ENCODE peak calls at places on chromosomes 4 and X, in six cellular contexts. One of them, this sample, is unnamed.

GRCh38 chrX:10015711-10016515 is 48.8 kb downstream of the CLDN34 start:
- DNase-seq in ovary: peak; percentile 46
- DNase-seq in GM06990: no peak
- DNase-seq in RWPE2: no peak
- DNase-seq in HFF-Myc: no peak
- DNase-seq in GM12865: peak; percentile 18
- DNase-seq in this sample: no peak

GRCh38 chr4:150218447-150218846 is 140.2 kb downstream of the DCLK2 start:
- DNase-seq in ovary: no peak
- DNase-seq in GM06990: no peak
- DNase-seq in RWPE2: no peak
- DNase-seq in HFF-Myc: no peak
- DNase-seq in GM12865: no peak
- DNase-seq in this sample: no peak

GRCh38 chrX:19798423-19798822 is 89.0 kb downstream of the SH3KBP1 start:
- DNase-seq in ovary: no peak
- DNase-seq in GM06990: no peak
- DNase-seq in RWPE2: no peak
- DNase-seq in HFF-Myc: no peak
- DNase-seq in GM12865: no peak
- DNase-seq in this sample: no peak

GRCh38 chrX:15269618-15270521 is at the start of gene ASB9:
- DNase-seq in ovary: no peak
- DNase-seq in GM06990: no peak
- DNase-seq in RWPE2: peak; percentile 77
- DNase-seq in HFF-Myc: peak; percentile 41
- DNase-seq in GM12865: peak; percentile 22
- DNase-seq in this sample: no peak

GRCh38 chr4:23934223-23934622 is 44.4 kb upstream of the PPARGC1A start:
- DNase-seq in ovary: no peak
- DNase-seq in GM06990: no peak
- DNase-seq in RWPE2: no peak
- DNase-seq in HFF-Myc: no peak
- DNase-seq in GM12865: no peak
- DNase-seq in this sample: no peak

GRCh38 chrX:47264507-47265173 is 31.8 kb downstream of the USP11 start:
- DNase-seq in ovary: no peak
- DNase-seq in GM06990: no peak
- DNase-seq in RWPE2: no peak
- DNase-seq in HFF-Myc: no peak
- DNase-seq in GM12865: no peak
- DNase-seq in this sample: no peak

GRCh38 chr4:2714071-2714770 is 41.9 kb downstream of the TNIP2 start:
- DNase-seq in ovary: no peak
- DNase-seq in GM06990: no peak
- DNase-seq in RWPE2: no peak
- DNase-seq in HFF-Myc: no peak
- DNase-seq in GM12865: no peak
- DNase-seq in this sample: no peak

GRCh38 chr4:16844796-16845586 is 53.5 kb downstream of the LDB2 start:
- DNase-seq in ovary: no peak
- DNase-seq in GM06990: no peak
- DNase-seq in RWPE2: no peak
- DNase-seq in HFF-Myc: peak; percentile 63
- DNase-seq in GM12865: no peak
- DNase-seq in this sample: no peak

GRCh38 chr4:107131295-107131694 is 95.2 kb upstream of the DKK2 start:
- DNase-seq in ovary: no peak
- DNase-seq in GM06990: no peak
- DNase-seq in RWPE2: no peak
- DNase-seq in HFF-Myc: no peak
- DNase-seq in GM12865: no peak
- DNase-seq in this sample: no peak

GRCh38 chr4:127732623-127733199 is 2.5 kb downstream of the SLC25A31 start:
- DNase-seq in ovary: no peak
- DNase-seq in GM06990: peak; percentile 16
- DNase-seq in RWPE2: no peak
- DNase-seq in HFF-Myc: peak; percentile 32
- DNase-seq in GM12865: peak; percentile 38
- DNase-seq in this sample: peak; percentile 12

GRCh38 chrX:130994671-130995070 is 63.5 kb upstream of the ARHGAP36 start:
- DNase-seq in ovary: no peak
- DNase-seq in GM06990: no peak
- DNase-seq in RWPE2: no peak
- DNase-seq in HFF-Myc: no peak
- DNase-seq in GM12865: peak; percentile 11
- DNase-seq in this sample: no peak

GRCh38 chr4:187208641-187209040 is 485.0 kb upstream of the FAT1 start:
- DNase-seq in ovary: no peak
- DNase-seq in GM06990: no peak
- DNase-seq in RWPE2: no peak
- DNase-seq in HFF-Myc: no peak
- DNase-seq in GM12865: no peak
- DNase-seq in this sample: no peak

GRCh38 chrX:55142206-55142918 is 53.5 kb downstream of the PAGE2 start:
- DNase-seq in ovary: no peak
- DNase-seq in GM06990: no peak
- DNase-seq in RWPE2: no peak
- DNase-seq in HFF-Myc: no peak
- DNase-seq in GM12865: no peak
- DNase-seq in this sample: no peak

GRCh38 chrX:17547658-17548057 is 172.7 kb downstream of the NHS start:
- DNase-seq in ovary: peak; percentile 38
- DNase-seq in GM06990: peak; percentile 41
- DNase-seq in RWPE2: peak; percentile 95
- DNase-seq in HFF-Myc: peak; percentile 77
- DNase-seq in GM12865: peak; percentile 81
- DNase-seq in this sample: peak; percentile 54

GRCh38 chr4:161189286-161190134 is 974.3 kb downstream of the FSTL5 start:
- DNase-seq in ovary: no peak
- DNase-seq in GM06990: no peak
- DNase-seq in RWPE2: no peak
- DNase-seq in HFF-Myc: no peak
- DNase-seq in GM12865: no peak
- DNase-seq in this sample: no peak

GRCh38 chrX:74613350-74614192 is 853 bp downstream of the RLIM start:
- DNase-seq in ovary: peak; percentile 20
- DNase-seq in GM06990: peak; percentile 13
- DNase-seq in RWPE2: no peak
- DNase-seq in HFF-Myc: no peak
- DNase-seq in GM12865: peak; percentile 37
- DNase-seq in this sample: no peak

GRCh38 chr4:3317656-3318211 is 24.9 kb downstream of the RGS12 start:
- DNase-seq in ovary: no peak
- DNase-seq in GM06990: no peak
- DNase-seq in RWPE2: no peak
- DNase-seq in HFF-Myc: no peak
- DNase-seq in GM12865: no peak
- DNase-seq in this sample: no peak

GRCh38 chrX:47623540-47624027 is 3.9 kb upstream of the SYN1 start:
- DNase-seq in ovary: peak; percentile 54
- DNase-seq in GM06990: no peak
- DNase-seq in RWPE2: peak; percentile 57
- DNase-seq in HFF-Myc: peak; percentile 46
- DNase-seq in GM12865: no peak
- DNase-seq in this sample: peak; percentile 28

GRCh38 chr4:148954011-148954749 is 512.0 kb upstream of the NR3C2 start:
- DNase-seq in ovary: no peak
- DNase-seq in GM06990: no peak
- DNase-seq in RWPE2: no peak
- DNase-seq in HFF-Myc: no peak
- DNase-seq in GM12865: no peak
- DNase-seq in this sample: no peak

GRCh38 chr4:166324321-166324720 is 451.3 kb downstream of the TLL1 start:
- DNase-seq in ovary: no peak
- DNase-seq in GM06990: no peak
- DNase-seq in RWPE2: no peak
- DNase-seq in HFF-Myc: peak; percentile 16
- DNase-seq in GM12865: peak; percentile 53
- DNase-seq in this sample: no peak

GRCh38 chrX:82757614-82758013 is 750.5 kb upstream of the POU3F4 start:
- DNase-seq in ovary: no peak
- DNase-seq in GM06990: no peak
- DNase-seq in RWPE2: no peak
- DNase-seq in HFF-Myc: no peak
- DNase-seq in GM12865: no peak
- DNase-seq in this sample: no peak

GRCh38 chr4:3468154-3468553 is 5.0 kb downstream of the DOK7 start:
- DNase-seq in ovary: no peak
- DNase-seq in GM06990: no peak
- DNase-seq in RWPE2: no peak
- DNase-seq in HFF-Myc: no peak
- DNase-seq in GM12865: no peak
- DNase-seq in this sample: no peak

GRCh38 chr4:19924761-19925160 is 326.9 kb upstream of the SLIT2 start:
- DNase-seq in ovary: no peak
- DNase-seq in GM06990: no peak
- DNase-seq in RWPE2: no peak
- DNase-seq in HFF-Myc: no peak
- DNase-seq in GM12865: no peak
- DNase-seq in this sample: no peak

GRCh38 chr4:38753021-38753806 is 29.6 kb downstream of the TLR10 start:
- DNase-seq in ovary: peak; percentile 88
- DNase-seq in GM06990: no peak
- DNase-seq in RWPE2: peak; percentile 80
- DNase-seq in HFF-Myc: peak; percentile 90
- DNase-seq in GM12865: no peak
- DNase-seq in this sample: peak; percentile 96

GRCh38 chr4:176150283-176150682 is 45.1 kb downstream of the SPATA4 start:
- DNase-seq in ovary: no peak
- DNase-seq in GM06990: no peak
- DNase-seq in RWPE2: no peak
- DNase-seq in HFF-Myc: peak; percentile 4
- DNase-seq in GM12865: peak; percentile 18
- DNase-seq in this sample: peak; percentile 11

DNA sequence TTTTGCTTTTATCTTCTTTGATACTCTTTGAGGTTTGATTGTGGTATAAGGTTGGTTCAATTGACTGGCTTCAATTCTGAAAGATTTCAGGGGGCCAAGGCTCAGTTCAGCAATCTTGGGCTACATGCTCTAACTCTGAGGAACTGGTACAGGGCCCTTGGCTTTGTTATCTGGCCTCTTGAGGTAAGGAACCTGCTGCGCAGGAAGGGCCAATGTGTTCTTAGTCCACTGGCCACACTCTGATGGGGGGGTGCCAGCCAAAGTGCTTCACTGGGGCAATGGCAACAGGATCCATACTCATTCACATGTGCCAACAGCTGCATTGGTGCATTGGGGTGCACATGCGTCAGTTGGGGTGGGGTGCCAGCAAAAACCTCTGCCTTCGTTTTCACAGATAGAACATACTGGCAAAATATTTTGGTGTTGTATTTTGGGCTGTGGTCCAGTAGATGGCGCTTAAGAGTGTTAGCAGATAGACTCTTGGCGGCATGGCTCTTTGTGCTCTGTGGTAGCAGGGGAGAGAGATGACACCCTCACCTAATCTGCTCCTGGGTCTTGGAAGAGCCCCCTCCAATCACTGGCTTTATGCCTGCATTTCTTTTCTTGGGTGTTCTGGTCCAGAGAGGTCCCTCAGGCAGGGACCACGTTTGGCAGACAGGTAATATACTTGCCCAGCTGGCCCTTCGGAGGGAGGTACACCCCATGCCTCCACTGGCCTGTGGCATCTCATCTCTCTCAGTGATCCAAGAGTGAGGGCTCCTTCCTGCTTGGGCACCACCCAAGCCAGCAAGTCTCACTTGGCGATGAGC is 42.9 kb downstream of the NDST3 start:
- DNase-seq in ovary: no peak
- DNase-seq in GM06990: no peak
- DNase-seq in RWPE2: no peak
- DNase-seq in HFF-Myc: peak; percentile 27
- DNase-seq in GM12865: peak; percentile 53
- DNase-seq in this sample: no peak
- TF ChIP-seq CTCF in ovary: no peak
- TF ChIP-seq CTCF in GM06990: peak; percentile 73
- TF ChIP-seq CTCF in RWPE2: peak; percentile 43
- TF ChIP-seq CTCF in HFF-Myc: peak; percentile 69
- TF ChIP-seq CTCF in GM12865: peak; percentile 71
- TF ChIP-seq CTCF in this sample: peak; percentile 49

DNA sequence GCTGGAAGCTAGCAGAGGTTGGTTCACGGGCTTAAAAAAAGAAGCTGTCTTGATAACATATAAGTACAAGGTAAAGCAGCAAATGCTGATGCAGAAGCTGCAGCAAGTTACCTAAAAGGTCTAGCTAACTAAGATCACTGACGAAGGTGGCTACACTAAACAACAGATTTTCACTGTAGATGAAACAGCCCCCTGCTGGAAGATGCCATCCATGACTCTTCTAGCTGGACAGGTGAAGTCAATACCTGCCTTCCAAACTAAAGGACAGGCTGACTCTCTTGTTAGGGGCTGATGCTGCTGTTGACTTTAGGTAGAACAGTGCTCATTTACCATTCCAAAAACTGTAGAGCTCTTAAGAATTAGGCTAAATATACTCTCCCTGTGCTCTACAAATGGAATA is 99.5 kb downstream of the FBXW7 start:
- DNase-seq in ovary: no peak
- DNase-seq in GM06990: no peak
- DNase-seq in RWPE2: no peak
- DNase-seq in HFF-Myc: no peak
- DNase-seq in GM12865: no peak
- DNase-seq in this sample: no peak
- TF ChIP-seq CTCF in ovary: no peak
- TF ChIP-seq CTCF in GM06990: peak; percentile 15
- TF ChIP-seq CTCF in RWPE2: no peak
- TF ChIP-seq CTCF in HFF-Myc: no peak
- TF ChIP-seq CTCF in GM12865: no peak
- TF ChIP-seq CTCF in this sample: no peak

GRCh38 chr4:6608758-6609414 is 31.6 kb upstream of the MRFAP1 start:
- DNase-seq in ovary: no peak
- DNase-seq in GM06990: no peak
- DNase-seq in RWPE2: no peak
- DNase-seq in HFF-Myc: no peak
- DNase-seq in GM12865: no peak
- DNase-seq in this sample: no peak
- TF ChIP-seq CTCF in ovary: no peak
- TF ChIP-seq CTCF in GM06990: no peak
- TF ChIP-seq CTCF in RWPE2: no peak
- TF ChIP-seq CTCF in HFF-Myc: no peak
- TF ChIP-seq CTCF in GM12865: no peak
- TF ChIP-seq CTCF in this sample: no peak

DNA sequence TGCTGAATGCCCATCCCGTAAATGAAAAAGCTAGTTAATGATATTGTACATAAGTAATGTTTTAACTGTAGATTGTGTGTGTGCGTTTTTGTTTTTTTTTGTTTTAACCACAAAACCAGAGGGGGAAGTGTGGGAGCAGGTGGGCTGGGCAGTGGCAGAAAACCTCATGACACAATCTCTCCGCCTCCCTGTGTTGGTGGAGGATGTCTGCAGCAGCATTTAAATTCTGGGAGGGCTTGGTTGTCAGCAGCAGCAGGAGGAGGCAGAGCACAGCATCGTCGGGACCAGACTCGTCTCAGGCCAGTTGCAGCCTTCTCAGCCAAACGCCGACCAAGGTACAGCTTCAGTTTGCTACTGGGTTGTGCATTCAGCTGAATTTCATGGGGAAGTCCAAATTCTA is at the start of gene SPP1:
- DNase-seq in ovary: no peak
- DNase-seq in GM06990: no peak
- DNase-seq in RWPE2: no peak
- DNase-seq in HFF-Myc: no peak
- DNase-seq in GM12865: peak; percentile 4
- DNase-seq in this sample: no peak
- TF ChIP-seq CTCF in ovary: no peak
- TF ChIP-seq CTCF in GM06990: no peak
- TF ChIP-seq CTCF in RWPE2: no peak
- TF ChIP-seq CTCF in HFF-Myc: no peak
- TF ChIP-seq CTCF in GM12865: no peak
- TF ChIP-seq CTCF in this sample: no peak

GRCh38 chrX:143788265-143788664 is 67.7 kb upstream of the SPANXN2 start:
- DNase-seq in ovary: no peak
- DNase-seq in GM06990: no peak
- DNase-seq in RWPE2: no peak
- DNase-seq in HFF-Myc: no peak
- DNase-seq in GM12865: no peak
- DNase-seq in this sample: no peak
- TF ChIP-seq CTCF in ovary: no peak
- TF ChIP-seq CTCF in GM06990: peak; percentile 26
- TF ChIP-seq CTCF in RWPE2: peak; percentile 64
- TF ChIP-seq CTCF in HFF-Myc: peak; percentile 9
- TF ChIP-seq CTCF in GM12865: no peak
- TF ChIP-seq CTCF in this sample: peak; percentile 44